ENCODE peak calls at places on chromosome 11, in five cellular contexts. G, Y, Q, L and O are unnamed samples. For H3K36me3, the result is how much of the 10 kb centered on the place peaks cover.

GRCh38 chr11:41383768-41384167 is 75.7 kb downstream of the LRRC4C start:
- DNase-seq in G (no peak), Y (no peak), Q (no peak), L (no peak), O (no peak)

GRCh38 chr11:86940122-86940777 is 14.9 kb downstream of the FZD4 start:
- DNase-seq in G (peak), Y (no peak), Q (no peak), L (no peak), O (peak)

GRCh38 chr11:110755961-110756360 is 43.7 kb upstream of the ARHGAP20 start:
- DNase-seq in G (no peak), Y (no peak), Q (no peak), L (no peak), O (no peak)

GRCh38 chr11:33437529-33437928 is 180.3 kb downstream of the HIPK3 start:
- DNase-seq in G (no peak), Y (no peak), Q (no peak), L (no peak), O (no peak)

GRCh38 chr11:16924462-16924825 is 89.8 kb downstream of the PLEKHA7 start:
- DNase-seq in G (no peak), Y (no peak), Q (no peak), L (no peak), O (no peak)

GRCh38 chr11:120034881-120035620 is 102.9 kb downstream of the TRIM29 start:
- DNase-seq in G (no peak), Y (no peak), Q (no peak), L (peak), O (no peak)

GRCh38 chr11:111512296-111513239 is at the start of gene BTG4:
- DNase-seq in G (no peak), Y (no peak), Q (peak), L (peak), O (peak)

GRCh38 chr11:84420261-84420660 is 1134.1 kb upstream of the CCDC90B start:
- DNase-seq in G (no peak), Y (peak), Q (no peak), L (no peak), O (peak)

GRCh38 chr11:65112551-65113360 is 1.1 kb downstream of the TM7SF2 start:
- DNase-seq in G (peak), Y (no peak), Q (no peak), L (peak), O (peak)

GRCh38 chr11:78080818-78081495 is 1.3 kb upstream of the NDUFC2 start:
- DNase-seq in G (peak), Y (no peak), Q (no peak), L (no peak), O (peak)

GRCh38 chr11:72646472-72646871 is 27.8 kb downstream of the PDE2A start:
- DNase-seq in G (no peak), Y (no peak), Q (no peak), L (no peak), O (no peak)

GRCh38 chr11:16986434-16987204 is 27.6 kb downstream of the PLEKHA7 start:
- DNase-seq in G (no peak), Y (no peak), Q (no peak), L (no peak), O (peak)

GRCh38 chr11:113690619-113691569 is 15.2 kb downstream of the TMPRSS5 start:
- DNase-seq in G (peak), Y (peak), Q (peak), L (peak), O (peak)

GRCh38 chr11:124761301-124762021 is 629 bp downstream of the ESAM start:
- DNase-seq in G (no peak), Y (no peak), Q (no peak), L (peak), O (no peak)

GRCh38 chr11:66970808-66971442 is 4.2 kb upstream of the C11orf86 start:
- DNase-seq in G (peak), Y (no peak), Q (peak), L (no peak), O (peak)

GRCh38 chr11:62880231-62880802 is 379 bp upstream of the SLC3A2 start:
- DNase-seq in G (peak), Y (no peak), Q (no peak), L (no peak), O (no peak)

GRCh38 chr11:128941573-128942271 is 949 bp downstream of the TP53AIP1 start:
- DNase-seq in G (no peak), Y (no peak), Q (no peak), L (no peak), O (no peak)

GRCh38 chr11:1876361-1877063 is 15.2 kb downstream of the PRR33 start:
- DNase-seq in G (no peak), Y (no peak), Q (no peak), L (peak), O (peak)

GRCh38 chr11:67694875-67695555 is 20.6 kb upstream of the ALDH3B2 start:
- DNase-seq in G (no peak), Y (no peak), Q (peak), L (peak), O (no peak)

GRCh38 chr11:69114811-69115523 is 40.8 kb upstream of the SMIM38 start:
- DNase-seq in G (no peak), Y (no peak), Q (no peak), L (no peak), O (no peak)

GRCh38 chr11:75142714-75143419 is 8.0 kb upstream of the SLCO2B1 start:
- DNase-seq in G (peak), Y (no peak), Q (peak), L (no peak), O (peak)
- H4K8ac ChIP-seq in G (peak), Y (no peak), Q (no peak), L (no peak), O (no peak)

GRCh38 chr11:27370374-27370773 is 7.4 kb upstream of the CCDC34 start:
- DNase-seq in G (peak), Y (no peak), Q (no peak), L (no peak), O (peak)

GRCh38 chr11:27372159-27372558 is 9.1 kb upstream of the CCDC34 start:
- DNase-seq in G (no peak), Y (no peak), Q (no peak), L (no peak), O (no peak)

GRCh38 chr11:27373392-27373791 is 10.4 kb upstream of the CCDC34 start:
- DNase-seq in G (no peak), Y (no peak), Q (no peak), L (no peak), O (no peak)

GRCh38 chr11:27373856-27374602 is 11.0 kb upstream of the CCDC34 start:
- DNase-seq in G (no peak), Y (no peak), Q (no peak), L (no peak), O (peak)

GRCh38 chr11:27371490-27371889 is 8.5 kb upstream of the CCDC34 start:
- DNase-seq in G (no peak), Y (no peak), Q (no peak), L (no peak), O (no peak)
- H3K36me3 ChIP-seq in G (under half), Y (under half), Q (under half), L (under half), O (under half)

DNA sequence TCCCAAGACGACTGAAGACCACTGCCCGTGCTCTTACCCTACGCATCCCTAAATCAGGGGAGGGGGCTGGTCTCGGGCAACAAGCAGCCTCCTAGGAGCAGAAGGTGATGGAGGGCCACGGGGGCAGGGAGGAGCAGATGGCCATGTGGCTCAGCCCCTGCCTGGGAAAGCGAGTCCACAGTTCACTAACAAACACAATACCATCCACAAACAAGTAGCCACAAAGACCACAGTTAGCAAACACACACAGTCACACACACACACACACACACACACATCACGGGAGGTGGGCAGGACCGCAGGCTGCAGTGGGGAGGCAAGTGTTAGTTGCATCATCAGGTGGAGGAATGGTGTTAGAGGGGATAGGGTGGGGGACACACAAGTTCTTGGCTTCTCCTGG is 13.2 kb upstream of the FXYD2 start:
- DNase-seq in G (no peak), Y (no peak), Q (no peak), L (no peak), O (no peak)
- H4K8ac ChIP-seq in G (no peak), Y (no peak), Q (no peak), L (no peak), O (no peak)

DNA sequence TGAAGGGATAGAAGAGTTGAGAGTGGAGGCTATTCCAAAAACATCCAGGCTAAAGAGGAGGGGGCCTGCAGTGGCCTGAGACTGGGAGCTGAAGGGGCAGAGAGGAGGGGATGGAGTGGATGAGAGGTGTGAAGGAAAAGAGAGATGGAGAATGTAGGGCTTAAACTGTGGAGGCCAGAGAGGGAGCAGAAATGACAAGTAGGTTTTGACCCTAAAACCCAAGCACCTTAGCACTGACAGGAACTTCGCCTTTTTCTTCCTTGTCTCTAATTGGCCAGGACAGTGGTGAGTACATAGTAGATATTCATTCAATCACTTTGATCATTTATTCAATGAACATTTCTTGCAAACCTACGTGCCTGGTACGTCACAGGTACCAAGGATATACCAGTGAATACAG is 7.3 kb downstream of the FAM111B start:
- DNase-seq in G (no peak), Y (no peak), Q (no peak), L (no peak), O (no peak)
- H3K36me3 ChIP-seq in G (under half), Y (under half), Q (under half), L (under half), O (under half)

DNA sequence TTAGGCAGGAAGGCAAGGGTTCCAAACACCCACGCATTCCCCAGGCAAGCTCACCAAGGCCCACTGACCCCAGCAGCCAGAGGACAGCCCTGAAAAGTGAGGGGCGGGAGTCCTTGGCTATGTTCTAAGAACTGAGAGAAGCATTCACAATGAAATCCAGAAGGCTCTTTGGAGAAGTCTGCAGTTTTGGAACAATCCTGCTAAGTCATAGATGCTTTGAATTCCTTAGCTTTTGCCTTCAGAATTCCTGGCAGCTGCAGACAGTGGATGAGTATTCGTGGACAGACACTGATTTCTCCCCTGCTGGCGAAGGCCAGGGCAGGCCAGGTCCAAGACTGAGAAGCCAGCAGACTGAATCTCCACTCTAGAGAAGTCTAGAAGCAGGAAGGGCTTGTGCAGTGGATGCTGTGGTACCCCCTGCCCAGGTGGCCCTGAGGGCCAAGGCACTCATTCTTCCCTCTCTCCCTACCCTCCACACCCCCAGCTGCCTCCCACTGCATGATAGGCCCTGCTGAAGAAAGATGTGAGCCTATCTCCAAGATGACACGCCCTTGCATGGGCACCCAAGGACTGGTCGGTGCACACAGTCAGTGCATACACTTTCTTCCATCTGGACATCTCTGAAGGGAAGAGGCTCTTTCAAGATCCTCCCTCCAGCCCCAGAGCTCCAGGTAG is 133.2 kb upstream of the TEAD1 start:
- DNase-seq in G (peak), Y (no peak), Q (peak), L (peak), O (peak)
- H4K8ac ChIP-seq in G (peak), Y (no peak), Q (peak), L (no peak), O (no peak)

GRCh38 chr11:71437399-71437798 is 10.8 kb downstream of the DHCR7 start:
- DNase-seq in G (no peak), Y (no peak), Q (no peak), L (no peak), O (no peak)

GRCh38 chr11:71437879-71438278 is 10.3 kb downstream of the DHCR7 start:
- DNase-seq in G (no peak), Y (no peak), Q (no peak), L (no peak), O (no peak)

GRCh38 chr11:71438650-71439049 is 9.5 kb downstream of the DHCR7 start:
- DNase-seq in G (no peak), Y (no peak), Q (no peak), L (no peak), O (no peak)

GRCh38 chr11:71435278-71435951 is 12.8 kb downstream of the DHCR7 start:
- DNase-seq in G (no peak), Y (no peak), Q (no peak), L (no peak), O (no peak)

GRCh38 chr11:71436861-71437260 is 11.3 kb downstream of the DHCR7 start:
- DNase-seq in G (no peak), Y (no peak), Q (no peak), L (no peak), O (no peak)
- H3K36me3 ChIP-seq in G (under half), Y (half or more), Q (half or more), L (half or more), O (under half)